ENCODE peak calls at places on chromosome X, in four cellular contexts. J is body of pancreas, F is cardiac muscle cell, W is lower lobe of right lung. T is an unnamed sample.

GRCh38 chrX:134745636-134746378 is 87.5 kb upstream of the PLAC1 start:
- DNase-seq in W (peak), J (peak), F (no peak), T (peak)

GRCh38 chrX:72245461-72246089 is 6.7 kb upstream of the ERCC6L start:
- DNase-seq in W (peak), F (peak), J (peak), T (peak)

GRCh38 chrX:18424482-18425198 is 768 bp upstream of the CDKL5 start:
- DNase-seq in J (peak), W (peak), F (peak), T (peak)

GRCh38 chrX:149021164-149021563 is 483.9 kb downstream of the IDS start:
- DNase-seq in F (no peak), W (no peak), J (no peak), T (no peak)

GRCh38 chrX:129359269-129359668 is 164.0 kb downstream of the SMARCA1 start:
- DNase-seq in J (no peak), F (peak), W (no peak), T (no peak)

GRCh38 chrX:6941041-6941440 is 206.5 kb upstream of the STS start:
- DNase-seq in F (no peak), J (no peak), W (no peak), T (no peak)

GRCh38 chrX:154661200-154661599 is 7.8 kb upstream of the CTAG2 start:
- DNase-seq in F (no peak), J (no peak), W (no peak), T (no peak)

GRCh38 chrX:125090046-125090445 is 229.6 kb upstream of the TEX13C start:
- DNase-seq in F (no peak), J (no peak), W (no peak), T (no peak)

GRCh38 chrX:12210196-12210815 is 72.0 kb downstream of the FRMPD4 start:
- DNase-seq in F (peak), J (peak), W (no peak), T (no peak)

GRCh38 chrX:51876441-51876840 is 17.0 kb upstream of the MAGED1 start:
- DNase-seq in J (no peak), W (no peak), F (peak), T (no peak)

GRCh38 chrX:8981742-8982141 is 52.2 kb downstream of the FAM9B start:
- DNase-seq in J (no peak), F (no peak), W (no peak), T (no peak)

DNA sequence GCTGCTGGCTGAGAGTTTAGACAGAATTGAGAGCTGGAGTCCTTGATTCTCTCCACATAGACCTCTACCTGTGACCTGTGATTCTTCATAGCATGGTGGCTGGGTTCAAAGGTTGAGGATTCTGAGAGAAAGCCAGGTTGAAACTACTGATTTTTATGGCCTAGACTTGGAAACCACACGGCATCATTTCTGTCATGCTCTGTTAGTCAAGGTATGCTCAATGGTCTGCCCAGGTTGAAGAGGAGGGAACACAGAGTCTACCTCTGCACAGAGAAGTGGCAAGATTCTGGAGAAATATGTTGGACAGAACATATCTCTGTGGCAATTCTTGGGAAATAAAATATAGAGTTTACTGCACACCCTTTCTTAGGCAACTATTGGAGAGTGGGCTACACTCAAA is 57.2 kb upstream of the CXorf66 start:
- DNase-seq in W (no peak), F (no peak), J (no peak), T (no peak)
- TF ChIP-seq CTCF in W (no peak), F (no peak), J (no peak), T (no peak)

GRCh38 chrX:49879656-49880277 is 483 bp downstream of the USP27X start:
- DNase-seq in J (no peak), F (peak), W (no peak), T (no peak)

GRCh38 chrX:49876750-49877149 is 2.5 kb upstream of the USP27X start:
- DNase-seq in J (peak), W (no peak), F (peak), T (peak)

GRCh38 chrX:49878834-49879655 is at the start of gene USP27X:
- DNase-seq in W (peak), J (peak), F (peak), T (peak)

GRCh38 chrX:49878128-49878833 is 1.0 kb upstream of the USP27X start:
- DNase-seq in J (no peak), F (no peak), W (no peak), T (no peak)

GRCh38 chrX:49877397-49878101 is 1.7 kb upstream of the USP27X start:
- DNase-seq in F (no peak), W (no peak), J (peak), T (no peak)
- TF ChIP-seq CTCF in F (no peak), W (no peak), J (no peak), T (no peak)

GRCh38 chrX:106874075-106874474 is 29.1 kb downstream of the RIPPLY1 start:
- DNase-seq in F (peak), W (no peak), J (no peak), T (peak)
- TF ChIP-seq CTCF in F (peak), W (peak), J (peak), T (peak)

DNA sequence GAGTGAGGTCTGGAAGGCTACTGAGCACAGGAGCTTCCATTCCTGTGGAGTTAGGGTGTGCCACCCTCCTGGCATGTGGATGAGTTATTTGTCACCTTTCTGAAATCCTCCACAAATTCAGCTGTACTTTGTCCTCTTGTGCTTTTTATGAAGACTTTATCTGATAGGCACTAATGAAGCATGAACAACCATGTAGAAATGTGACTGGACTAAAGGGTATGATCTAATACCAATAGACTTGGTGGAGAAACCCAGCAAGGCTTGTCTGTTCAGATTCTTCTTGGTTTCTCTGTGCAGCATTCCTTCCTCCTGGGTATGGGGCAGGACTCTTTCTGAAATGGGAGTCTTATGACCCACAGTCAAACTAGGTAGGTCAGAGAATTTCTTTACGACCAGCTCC is 9.6 kb downstream of the NBDY start:
- DNase-seq in W (no peak), F (no peak), J (no peak), T (no peak)
- TF ChIP-seq CTCF in W (no peak), F (no peak), J (no peak), T (no peak)

GRCh38 chrX:63270873-63271272 is 80.3 kb downstream of the SPIN4 start:
- DNase-seq in J (no peak), W (no peak), F (no peak), T (no peak)

GRCh38 chrX:63275127-63275526 is 76.0 kb downstream of the SPIN4 start:
- DNase-seq in W (no peak), F (no peak), J (peak), T (peak)
- TF ChIP-seq CTCF in W (peak), F (peak), J (no peak), T (peak)

GRCh38 chrX:119391279-119391678 is 7.9 kb upstream of the SLC25A43 start:
- DNase-seq in W (no peak), F (peak), J (peak), T (peak)
- TF ChIP-seq CTCF in W (peak), F (peak), J (peak), T (no peak)

GRCh38 chrX:45385767-45386166 is 185.1 kb upstream of the DIPK2B start:
- DNase-seq in F (no peak), J (no peak), W (no peak), T (no peak)
- TF ChIP-seq CTCF in F (no peak), J (no peak), W (no peak), T (no peak)